ENCODE peak calls at places on chromosome 2, in seven cellular contexts. V is coronary artery; M is central memory CD4-positive, alpha-beta T cell; L is kidney tubule cell; J is cardiac fibroblast; S is ureter; A is NB4. T is an unnamed sample.

GRCh38 chr2:241863021-241863954 is 4.6 kb upstream of the PDCD1 start:
- DNase-seq in V (no peak), M (peak; percentile 17), L (peak; percentile 46), J (peak; percentile 41), S (no peak), A (peak; percentile 57), T (peak; percentile 37)

GRCh38 chr2:239304533-239305221 is 96.1 kb downstream of the HDAC4 start:
- DNase-seq in V (peak; percentile 62), M (no peak), L (no peak), J (no peak), S (no peak), A (no peak), T (no peak)

GRCh38 chr2:31008571-31009114 is 129.6 kb downstream of the GALNT14 start:
- DNase-seq in V (no peak), M (no peak), L (no peak), J (no peak), S (no peak), A (no peak), T (no peak)

GRCh38 chr2:233059797-233060499 is at the start of gene INPP5D:
- DNase-seq in V (peak; percentile 74), M (peak; percentile 79), L (no peak), J (no peak), S (peak; percentile 67), A (peak; percentile 98), T (peak; percentile 86)

GRCh38 chr2:227295806-227296205 is 29.2 kb upstream of the MFF start:
- DNase-seq in V (no peak), M (no peak), L (no peak), J (no peak), S (no peak), A (no peak), T (no peak)

GRCh38 chr2:150811259-150811912 is 323.9 kb upstream of the RND3 start:
- DNase-seq in V (no peak), M (no peak), L (no peak), J (peak; percentile 47), S (no peak), A (no peak), T (no peak)

GRCh38 chr2:237305579-237305978 is 108.4 kb downstream of the COL6A3 start:
- DNase-seq in V (no peak), M (no peak), L (peak; percentile 75), J (no peak), S (no peak), A (no peak), T (no peak)

GRCh38 chr2:159828736-159829135 is 30.7 kb upstream of the CD302 start:
- DNase-seq in V (no peak), M (no peak), L (no peak), J (no peak), S (no peak), A (no peak), T (no peak)